ENCODE peak calls at places on chromosomes 3 and 15, in six cellular contexts. One of them, this sample, is unnamed.

GRCh38 chr3:178063475-178063874 is 472.8 kb upstream of the KCNMB2 start:
- DNase-seq in IMR-90: peak; percentile 69
- DNase-seq in neuronal stem cell: no peak
- DNase-seq in H9: no peak
- DNase-seq in H1: no peak
- DNase-seq in trophoblast cell: no peak
- DNase-seq in this sample: no peak

GRCh38 chr3:32733631-32734229 is 48.7 kb downstream of the CNOT10 start:
- DNase-seq in IMR-90: peak; percentile 44
- DNase-seq in neuronal stem cell: peak; percentile 21
- DNase-seq in H9: no peak
- DNase-seq in H1: no peak
- DNase-seq in trophoblast cell: peak; percentile 59
- DNase-seq in this sample: peak; percentile 55

GRCh38 chr3:49873623-49874022 is 3.9 kb upstream of the CAMKV start:
- DNase-seq in IMR-90: no peak
- DNase-seq in neuronal stem cell: no peak
- DNase-seq in H9: no peak
- DNase-seq in H1: no peak
- DNase-seq in trophoblast cell: peak; percentile 85
- DNase-seq in this sample: no peak

GRCh38 chr15:40398413-40398873 is 7.2 kb upstream of the IVD start:
- DNase-seq in IMR-90: no peak
- DNase-seq in neuronal stem cell: no peak
- DNase-seq in H9: no peak
- DNase-seq in H1: no peak
- DNase-seq in trophoblast cell: no peak
- DNase-seq in this sample: no peak

GRCh38 chr3:14988988-14989394 is 41.6 kb downstream of the NR2C2 start:
- DNase-seq in IMR-90: no peak
- DNase-seq in neuronal stem cell: no peak
- DNase-seq in H9: peak; percentile 70
- DNase-seq in H1: peak; percentile 5
- DNase-seq in trophoblast cell: no peak
- DNase-seq in this sample: no peak

GRCh38 chr3:120487079-120487693 is 36.4 kb upstream of the FSTL1 start:
- DNase-seq in IMR-90: peak; percentile 85
- DNase-seq in neuronal stem cell: no peak
- DNase-seq in H9: no peak
- DNase-seq in H1: no peak
- DNase-seq in trophoblast cell: peak; percentile 70
- DNase-seq in this sample: peak; percentile 43

GRCh38 chr15:60070838-60071493 is 66.9 kb downstream of the FOXB1 start:
- DNase-seq in IMR-90: peak; percentile 82
- DNase-seq in neuronal stem cell: no peak
- DNase-seq in H9: no peak
- DNase-seq in H1: no peak
- DNase-seq in trophoblast cell: no peak
- DNase-seq in this sample: peak; percentile 40

GRCh38 chr15:49145651-49146609 is 9.5 kb downstream of the COPS2 start:
- DNase-seq in IMR-90: peak; percentile 73
- DNase-seq in neuronal stem cell: peak; percentile 46
- DNase-seq in H9: no peak
- DNase-seq in H1: no peak
- DNase-seq in trophoblast cell: peak; percentile 86
- DNase-seq in this sample: peak; percentile 71

GRCh38 chr3:60931452-60931851 is 319.8 kb downstream of the FHIT start:
- DNase-seq in IMR-90: no peak
- DNase-seq in neuronal stem cell: no peak
- DNase-seq in H9: no peak
- DNase-seq in H1: no peak
- DNase-seq in trophoblast cell: no peak
- DNase-seq in this sample: no peak

GRCh38 chr3:135165260-135165659 is 370.2 kb downstream of the EPHB1 start:
- DNase-seq in IMR-90: no peak
- DNase-seq in neuronal stem cell: no peak
- DNase-seq in H9: no peak
- DNase-seq in H1: no peak
- DNase-seq in trophoblast cell: peak; percentile 80
- DNase-seq in this sample: no peak

GRCh38 chr3:127044996-127045395 is 62.1 kb downstream of the PLXNA1 start:
- DNase-seq in IMR-90: peak; percentile 3
- DNase-seq in neuronal stem cell: no peak
- DNase-seq in H9: peak; percentile 82
- DNase-seq in H1: no peak
- DNase-seq in trophoblast cell: peak; percentile 69
- DNase-seq in this sample: no peak

GRCh38 chr3:127045435-127046045 is 62.6 kb downstream of the PLXNA1 start:
- DNase-seq in IMR-90: no peak
- DNase-seq in neuronal stem cell: no peak
- DNase-seq in H9: no peak
- DNase-seq in H1: no peak
- DNase-seq in trophoblast cell: no peak
- DNase-seq in this sample: no peak

GRCh38 chr3:127043041-127043641 is 60.2 kb downstream of the PLXNA1 start:
- DNase-seq in IMR-90: no peak
- DNase-seq in neuronal stem cell: no peak
- DNase-seq in H9: peak; percentile 62
- DNase-seq in H1: no peak
- DNase-seq in trophoblast cell: peak; percentile 55
- DNase-seq in this sample: no peak

GRCh38 chr3:127042634-127043033 is 59.7 kb downstream of the PLXNA1 start:
- DNase-seq in IMR-90: no peak
- DNase-seq in neuronal stem cell: no peak
- DNase-seq in H9: no peak
- DNase-seq in H1: no peak
- DNase-seq in trophoblast cell: no peak
- DNase-seq in this sample: no peak

DNA sequence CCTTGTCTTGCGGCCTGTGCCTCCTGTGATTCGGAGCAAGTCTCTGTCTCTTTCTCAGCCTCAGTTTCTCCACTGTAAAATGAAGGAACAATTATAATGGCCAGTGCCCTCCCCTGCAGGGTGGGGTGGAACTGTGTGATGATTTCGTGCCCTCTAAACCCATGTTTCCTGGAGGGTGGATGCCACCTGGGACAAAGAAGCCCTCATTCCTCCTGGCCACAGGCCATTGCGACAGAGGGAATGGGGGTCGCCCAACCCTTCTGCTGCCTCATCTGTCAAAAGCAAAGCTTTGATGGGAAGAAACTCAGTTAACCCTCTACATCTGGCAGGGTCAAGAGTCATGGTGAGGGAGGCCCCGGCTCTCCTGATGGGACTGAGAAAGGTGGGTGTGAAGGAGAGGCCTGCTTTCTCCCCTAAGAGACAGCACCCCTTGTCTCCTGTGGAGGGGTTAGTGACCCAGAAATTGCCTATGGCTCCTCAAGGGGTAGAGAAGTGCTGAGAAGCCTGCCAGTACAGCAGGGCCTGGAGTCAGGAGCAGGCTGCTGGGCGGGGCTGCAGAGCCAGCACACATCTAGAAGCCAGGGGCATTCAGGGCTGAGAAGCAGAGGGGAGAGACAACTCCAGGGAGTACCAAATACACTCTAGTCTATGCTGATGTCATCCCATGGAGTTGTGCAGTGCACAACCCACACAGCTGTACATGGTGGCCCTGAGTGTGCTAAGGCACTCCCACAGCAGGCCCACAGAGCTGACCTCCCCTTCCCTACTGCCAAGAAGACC is 61.0 kb downstream of the PLXNA1 start:
- DNase-seq in IMR-90: no peak
- DNase-seq in neuronal stem cell: no peak
- DNase-seq in H9: no peak
- DNase-seq in H1: no peak
- DNase-seq in trophoblast cell: no peak
- DNase-seq in this sample: no peak
- H2AK5ac ChIP-seq in IMR-90: no peak overlapping the region
- H2AK5ac ChIP-seq in neuronal stem cell: peak overlapping the region; percentile 76
- H2AK5ac ChIP-seq in H9: no peak overlapping the region
- H2AK5ac ChIP-seq in H1: peak overlapping the region; percentile 95
- H2AK5ac ChIP-seq in trophoblast cell: no peak overlapping the region
- H2AK5ac ChIP-seq in this sample: peak overlapping the region; percentile 98

DNA sequence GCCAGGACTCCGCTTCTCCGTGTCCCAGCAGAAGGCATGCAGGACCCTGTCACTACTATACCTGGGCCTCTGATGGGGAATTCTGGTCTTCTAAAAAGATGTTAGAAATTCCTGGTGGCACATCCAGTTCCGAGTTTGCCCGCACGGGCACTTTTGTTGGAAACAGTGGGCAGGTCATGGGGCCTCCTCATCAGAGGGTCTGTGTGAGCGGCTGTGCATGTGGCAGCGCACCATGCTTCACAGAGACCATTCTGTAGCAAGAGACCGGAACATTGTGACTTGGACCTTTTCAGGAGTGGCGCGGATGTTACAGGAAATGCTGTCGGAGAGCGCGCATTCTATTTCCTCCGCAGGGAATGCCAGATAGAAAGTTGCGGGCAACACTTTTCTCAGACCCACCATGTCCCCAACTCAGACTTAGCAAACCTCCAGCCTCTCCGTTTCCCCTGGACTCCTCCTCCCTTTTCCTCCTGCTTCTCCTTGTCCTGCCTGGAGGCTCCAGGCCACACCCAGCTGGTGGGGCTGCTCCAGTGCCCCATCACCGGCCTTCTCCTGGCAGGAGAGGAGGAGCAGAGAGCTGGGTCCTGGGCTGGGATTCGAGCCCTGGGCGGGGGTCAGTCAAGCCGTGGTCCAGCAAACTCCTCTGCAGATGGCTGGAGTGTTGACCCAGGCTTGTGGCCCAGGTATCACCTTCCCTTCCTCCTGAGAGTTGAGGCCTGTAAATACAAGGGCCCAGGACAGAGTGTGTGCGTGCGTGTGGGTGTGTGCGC is 46.6 kb downstream of the KLF13 start:
- DNase-seq in IMR-90: no peak
- DNase-seq in neuronal stem cell: no peak
- DNase-seq in H9: no peak
- DNase-seq in H1: no peak
- DNase-seq in trophoblast cell: no peak
- DNase-seq in this sample: no peak
- H3K14ac ChIP-seq in IMR-90: no peak overlapping the region
- H3K14ac ChIP-seq in neuronal stem cell: peak overlapping the region; percentile 51
- H3K14ac ChIP-seq in H9: no peak overlapping the region
- H3K14ac ChIP-seq in H1: no peak overlapping the region
- H3K14ac ChIP-seq in trophoblast cell: peak overlapping the region; percentile 80
- H3K14ac ChIP-seq in this sample: no peak overlapping the region

GRCh38 chr3:141939759-141940158 is 63.3 kb downstream of the ATP1B3 start:
- DNase-seq in IMR-90: no peak
- DNase-seq in neuronal stem cell: no peak
- DNase-seq in H9: no peak
- DNase-seq in H1: no peak
- DNase-seq in trophoblast cell: no peak
- DNase-seq in this sample: no peak

GRCh38 chr3:141938011-141938350 is 61.5 kb downstream of the ATP1B3 start:
- DNase-seq in IMR-90: no peak
- DNase-seq in neuronal stem cell: no peak
- DNase-seq in H9: no peak
- DNase-seq in H1: no peak
- DNase-seq in trophoblast cell: no peak
- DNase-seq in this sample: no peak

GRCh38 chr3:141941093-141941492 is 64.7 kb downstream of the ATP1B3 start:
- DNase-seq in IMR-90: no peak
- DNase-seq in neuronal stem cell: no peak
- DNase-seq in H9: no peak
- DNase-seq in H1: no peak
- DNase-seq in trophoblast cell: no peak
- DNase-seq in this sample: no peak

GRCh38 chr3:141942006-141942405 is 65.6 kb downstream of the ATP1B3 start:
- DNase-seq in IMR-90: no peak
- DNase-seq in neuronal stem cell: no peak
- DNase-seq in H9: no peak
- DNase-seq in H1: no peak
- DNase-seq in trophoblast cell: no peak
- DNase-seq in this sample: no peak

DNA sequence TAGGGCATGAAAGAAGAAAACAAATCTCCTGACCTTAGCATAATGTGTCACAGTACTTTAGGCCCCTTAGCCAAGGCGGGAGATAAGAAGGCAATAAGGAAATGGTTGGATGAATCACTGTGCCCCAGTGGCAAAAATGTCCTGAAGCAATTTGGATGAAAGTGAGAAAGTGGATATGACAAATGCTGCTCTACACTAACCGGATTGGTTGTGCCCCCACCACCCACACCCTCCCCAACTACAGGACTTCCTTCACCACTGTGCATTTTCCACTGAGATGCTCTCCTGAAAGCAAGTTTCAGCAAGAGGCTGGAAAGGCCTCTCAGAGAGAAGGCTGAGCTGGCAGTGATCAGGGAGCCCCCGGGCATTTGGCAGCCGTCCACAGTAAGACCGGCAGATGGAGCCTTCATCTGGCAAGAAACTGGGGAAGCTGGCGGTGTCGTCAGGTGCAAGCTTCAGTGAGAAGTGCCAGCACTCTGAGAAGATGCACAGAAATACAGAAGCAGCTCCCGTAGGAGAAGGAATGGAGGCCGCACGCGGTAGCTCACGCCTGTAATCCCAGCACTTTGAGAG is 63.8 kb downstream of the ATP1B3 start:
- DNase-seq in IMR-90: peak; percentile 68
- DNase-seq in neuronal stem cell: no peak
- DNase-seq in H9: peak; percentile 47
- DNase-seq in H1: no peak
- DNase-seq in trophoblast cell: peak; percentile 76
- DNase-seq in this sample: peak; percentile 69
- H3K18ac ChIP-seq in IMR-90: no peak overlapping the region
- H3K18ac ChIP-seq in neuronal stem cell: no peak overlapping the region
- H3K18ac ChIP-seq in H9: no peak overlapping the region
- H3K18ac ChIP-seq in H1: no peak overlapping the region
- H3K18ac ChIP-seq in trophoblast cell: no peak overlapping the region
- H3K18ac ChIP-seq in this sample: no peak overlapping the region

DNA sequence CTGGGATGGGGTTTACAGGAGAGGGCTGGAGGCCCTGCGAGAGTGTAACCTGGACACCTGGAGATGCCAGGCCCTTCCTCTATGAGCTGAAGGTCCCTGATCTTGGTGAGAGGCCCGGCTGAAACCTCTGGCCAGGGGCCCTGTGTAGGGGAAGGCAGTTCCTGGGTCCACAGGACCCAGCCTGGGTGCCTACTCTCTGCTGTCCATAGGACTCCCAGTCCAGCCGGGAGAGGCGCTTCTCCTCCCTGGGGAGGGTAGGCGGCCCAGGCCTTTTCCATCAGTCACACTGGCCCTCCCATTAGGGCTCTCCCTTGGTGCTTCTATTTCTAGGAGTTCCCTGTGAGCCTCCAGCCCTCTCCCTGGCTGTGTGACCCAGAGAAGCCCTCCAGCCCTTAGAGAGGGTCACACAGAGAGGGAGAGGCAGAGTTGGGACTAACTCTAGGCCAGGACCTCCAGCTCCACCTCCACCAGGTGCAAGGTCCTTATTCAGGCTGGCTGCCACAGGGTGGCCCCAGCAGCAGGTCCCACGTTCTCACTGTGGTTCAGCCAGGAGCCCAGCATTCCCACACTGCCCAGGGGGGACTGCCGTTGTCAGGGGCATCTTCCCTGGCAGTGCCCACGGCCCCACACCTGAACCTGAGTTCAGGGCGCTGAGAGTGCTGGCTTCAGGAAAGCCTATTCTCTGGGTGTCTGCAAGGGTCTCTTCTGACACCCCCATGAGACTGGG is 146.8 kb downstream of the SMAD6 start:
- DNase-seq in IMR-90: no peak
- DNase-seq in neuronal stem cell: no peak
- DNase-seq in H9: peak; percentile 18
- DNase-seq in H1: no peak
- DNase-seq in trophoblast cell: no peak
- DNase-seq in this sample: no peak
- H2AK5ac ChIP-seq in IMR-90: peak overlapping the region; percentile 64
- H2AK5ac ChIP-seq in neuronal stem cell: no peak overlapping the region
- H2AK5ac ChIP-seq in H9: no peak overlapping the region
- H2AK5ac ChIP-seq in H1: no peak overlapping the region
- H2AK5ac ChIP-seq in trophoblast cell: peak overlapping the region; percentile 50
- H2AK5ac ChIP-seq in this sample: no peak overlapping the region

GRCh38 chr3:12754315-12754714 is 4.7 kb downstream of the TMEM40 start:
- DNase-seq in IMR-90: no peak
- DNase-seq in neuronal stem cell: no peak
- DNase-seq in H9: no peak
- DNase-seq in H1: no peak
- DNase-seq in trophoblast cell: no peak
- DNase-seq in this sample: no peak
- H3K14ac ChIP-seq in IMR-90: no peak overlapping the region
- H3K14ac ChIP-seq in neuronal stem cell: no peak overlapping the region
- H3K14ac ChIP-seq in H9: no peak overlapping the region
- H3K14ac ChIP-seq in H1: no peak overlapping the region
- H3K14ac ChIP-seq in trophoblast cell: no peak overlapping the region
- H3K14ac ChIP-seq in this sample: no peak overlapping the region